ENCODE peak calls at places on chromosome 18, in four cellular contexts. O is mesendoderm, Y is IMR-90, S is H9. D is an unnamed sample. For H3K4me1, the result is how much of the 10 kb centered on the place peaks cover.

GRCh38 chr18:32919799-32920198 is 147.0 kb upstream of the KLHL14 start:
- DNase-seq in O (peak), Y (no peak), S (peak), D (peak)

GRCh38 chr18:58288922-58289797 is 245.1 kb downstream of the NEDD4L start:
- DNase-seq in O (peak), Y (peak), S (no peak), D (no peak)

GRCh38 chr18:7658701-7659100 is 91.6 kb downstream of the PTPRM start:
- DNase-seq in O (peak), Y (peak), S (no peak), D (no peak)

GRCh38 chr18:13878858-13879257 is 36.5 kb downstream of the MC2R start:
- DNase-seq in O (peak), Y (no peak), S (no peak), D (no peak)

GRCh38 chr18:28168725-28169124 is 8.2 kb downstream of the CDH2 start:
- DNase-seq in O (no peak), Y (no peak), S (no peak), D (no peak)

GRCh38 chr18:56489901-56490300 is 148.5 kb downstream of the TXNL1 start:
- DNase-seq in O (no peak), Y (no peak), S (no peak), D (no peak)

GRCh38 chr18:72504866-72505265 is 39.3 kb downstream of the CBLN2 start:
- DNase-seq in O (no peak), Y (no peak), S (no peak), D (no peak)

GRCh38 chr18:5895300-5895885 is at the start of gene TMEM200C:
- DNase-seq in O (peak), Y (peak), S (no peak), D (peak)

GRCh38 chr18:54218299-54218698 is 6.2 kb downstream of the MBD2 start:
- DNase-seq in O (no peak), Y (no peak), S (no peak), D (no peak)

GRCh38 chr18:74796928-74797576 is 199.4 kb downstream of the ZNF407 start:
- DNase-seq in O (peak), Y (peak), S (no peak), D (no peak)

GRCh38 chr18:10460414-10461018 is 6.1 kb downstream of the APCDD1 start:
- DNase-seq in O (no peak), Y (no peak), S (no peak), D (no peak)

GRCh38 chr18:9825571-9826073 is 60.2 kb upstream of the TXNDC2 start:
- DNase-seq in O (no peak), Y (peak), S (no peak), D (no peak)

GRCh38 chr18:12766986-12767433 is 64.2 kb downstream of the PSMG2 start:
- DNase-seq in O (peak), Y (no peak), S (peak), D (peak)

GRCh38 chr18:48514786-48515185 is 24.0 kb upstream of the CTIF start:
- DNase-seq in O (no peak), Y (no peak), S (no peak), D (no peak)

GRCh38 chr18:72833471-72833870 is 34.3 kb downstream of the NETO1 start:
- DNase-seq in O (no peak), Y (no peak), S (no peak), D (no peak)

GRCh38 chr18:57210101-57210661 is 63.3 kb downstream of the BOD1L2 start:
- DNase-seq in O (peak), Y (peak), S (peak), D (peak)

GRCh38 chr18:71809711-71810110 is 734.4 kb downstream of the CBLN2 start:
- DNase-seq in O (no peak), Y (no peak), S (no peak), D (no peak)

GRCh38 chr18:57209697-57210096 is 62.8 kb downstream of the BOD1L2 start:
- DNase-seq in O (peak), Y (no peak), S (no peak), D (no peak)

GRCh38 chr18:35889677-35890076 is 82.8 kb upstream of the RMP24 start:
- DNase-seq in O (no peak), Y (no peak), S (no peak), D (no peak)

GRCh38 chr18:1018211-1018651 is 113.6 kb downstream of the ADCYAP1 start:
- DNase-seq in O (peak), Y (peak), S (no peak), D (no peak)

GRCh38 chr18:1014951-1015627 is 110.4 kb downstream of the ADCYAP1 start:
- DNase-seq in O (peak), Y (no peak), S (peak), D (no peak)

GRCh38 chr18:1015777-1016176 is 111.1 kb downstream of the ADCYAP1 start:
- DNase-seq in O (no peak), Y (no peak), S (no peak), D (no peak)

GRCh38 chr18:1017227-1017626 is 112.6 kb downstream of the ADCYAP1 start:
- DNase-seq in O (peak), Y (no peak), S (no peak), D (no peak)

GRCh38 chr18:1017679-1018078 is 113.0 kb downstream of the ADCYAP1 start:
- DNase-seq in O (peak), Y (no peak), S (no peak), D (no peak)
- H3K4me1 ChIP-seq in O (under half), Y (under half), S (under half), D (under half)

DNA sequence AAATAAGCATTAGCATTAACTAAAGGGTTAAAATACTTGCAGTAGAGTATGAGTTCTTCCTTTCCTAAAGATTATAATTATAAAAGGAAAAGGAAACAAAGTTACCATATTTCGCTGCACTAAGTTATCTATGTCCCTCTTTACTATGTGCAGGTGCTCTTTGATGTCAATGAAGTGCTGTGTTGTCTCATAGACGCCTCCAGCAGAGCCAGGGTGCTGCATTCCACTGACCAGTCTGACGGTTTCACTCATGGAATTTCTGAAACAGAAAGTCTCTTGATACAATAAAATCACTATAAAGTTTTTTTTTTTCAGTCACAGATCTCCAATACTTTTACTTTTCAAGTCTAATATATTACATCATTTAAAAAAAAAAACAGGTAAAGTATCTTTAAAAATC is 14.5 kb upstream of the CPLX4 start:
- DNase-seq in O (no peak), Y (no peak), S (no peak), D (no peak)
- H3K23ac ChIP-seq in O (no peak), Y (no peak), S (no peak), D (no peak)

GRCh38 chr18:61606759-61607158 is 273.5 kb downstream of the CDH20 start:
- DNase-seq in O (peak), Y (peak), S (peak), D (peak)

GRCh38 chr18:61605376-61606067 is 272.3 kb downstream of the CDH20 start:
- DNase-seq in O (no peak), Y (no peak), S (no peak), D (no peak)

GRCh38 chr18:61608306-61608705 is 275.1 kb downstream of the CDH20 start:
- DNase-seq in O (no peak), Y (peak), S (no peak), D (no peak)

GRCh38 chr18:61609131-61609530 is 275.9 kb downstream of the CDH20 start:
- DNase-seq in O (no peak), Y (peak), S (no peak), D (no peak)

DNA sequence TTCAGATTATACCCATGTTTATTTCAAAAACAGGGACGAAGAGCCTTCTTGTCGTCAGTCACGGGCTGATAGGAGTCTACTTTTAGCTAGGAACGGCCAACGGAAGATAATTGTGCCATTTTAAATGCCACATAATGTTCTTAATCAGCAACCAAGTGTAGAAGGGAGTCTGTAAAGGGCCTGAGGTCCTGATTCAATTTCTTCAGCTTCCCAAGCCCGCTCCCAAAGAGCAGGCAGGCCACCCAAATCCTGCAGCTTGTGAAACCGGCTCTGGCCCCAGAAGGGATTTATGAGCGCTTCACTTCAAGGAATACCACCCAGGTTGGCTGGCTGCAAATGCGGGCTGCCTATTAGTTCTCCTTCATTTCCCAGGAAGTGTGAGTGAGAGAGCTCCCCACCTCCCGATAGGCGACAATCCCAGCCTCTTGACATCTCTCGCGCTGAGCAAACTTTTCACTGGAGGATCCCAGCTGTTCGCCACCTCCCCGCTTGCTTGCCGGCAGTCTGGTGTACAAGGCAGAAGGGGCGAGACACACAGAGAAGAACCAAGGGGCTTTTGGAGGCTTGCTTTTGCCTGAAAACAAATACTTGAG is 272.9 kb downstream of the CDH20 start:
- DNase-seq in O (peak), Y (peak), S (peak), D (peak)
- H4K8ac ChIP-seq in O (no peak), Y (peak), S (no peak), D (no peak)

DNA sequence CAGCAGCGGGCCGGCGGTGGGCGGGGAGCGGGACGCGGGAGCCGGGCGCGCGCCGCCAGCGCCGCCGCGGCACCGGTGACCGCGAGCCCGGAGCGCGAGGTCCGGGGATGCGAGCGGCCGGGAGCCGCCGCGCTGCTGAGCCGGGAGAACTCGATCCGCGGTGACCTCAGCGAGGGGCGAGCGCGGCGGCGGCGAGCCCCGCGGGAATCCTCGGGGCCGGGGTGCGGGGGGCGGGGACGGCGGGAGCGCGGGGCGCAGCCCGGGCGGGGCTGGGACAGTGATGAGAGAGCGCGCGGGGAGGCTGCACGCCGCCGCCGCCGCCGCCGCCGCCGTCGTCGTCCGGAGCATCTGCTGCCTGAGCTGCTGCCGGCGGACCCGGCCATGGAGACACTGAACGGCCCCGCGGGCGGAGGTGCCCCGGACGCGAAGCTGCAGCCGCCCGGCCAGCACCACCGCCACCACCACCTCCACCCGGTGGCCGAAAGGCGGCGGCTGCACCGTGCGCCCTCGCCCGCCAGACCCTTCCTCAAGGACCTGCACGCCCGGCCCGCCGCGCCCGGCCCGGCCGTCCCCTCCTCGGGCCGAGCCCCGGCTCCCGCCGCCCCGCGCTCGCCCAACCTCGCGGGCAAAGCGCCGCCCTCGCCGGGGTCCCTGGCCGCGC is at the start of gene MTCL1:
- DNase-seq in O (peak), Y (no peak), S (peak), D (no peak)
- H3K4me1 ChIP-seq in O (under half), Y (under half), S (under half), D (under half)

DNA sequence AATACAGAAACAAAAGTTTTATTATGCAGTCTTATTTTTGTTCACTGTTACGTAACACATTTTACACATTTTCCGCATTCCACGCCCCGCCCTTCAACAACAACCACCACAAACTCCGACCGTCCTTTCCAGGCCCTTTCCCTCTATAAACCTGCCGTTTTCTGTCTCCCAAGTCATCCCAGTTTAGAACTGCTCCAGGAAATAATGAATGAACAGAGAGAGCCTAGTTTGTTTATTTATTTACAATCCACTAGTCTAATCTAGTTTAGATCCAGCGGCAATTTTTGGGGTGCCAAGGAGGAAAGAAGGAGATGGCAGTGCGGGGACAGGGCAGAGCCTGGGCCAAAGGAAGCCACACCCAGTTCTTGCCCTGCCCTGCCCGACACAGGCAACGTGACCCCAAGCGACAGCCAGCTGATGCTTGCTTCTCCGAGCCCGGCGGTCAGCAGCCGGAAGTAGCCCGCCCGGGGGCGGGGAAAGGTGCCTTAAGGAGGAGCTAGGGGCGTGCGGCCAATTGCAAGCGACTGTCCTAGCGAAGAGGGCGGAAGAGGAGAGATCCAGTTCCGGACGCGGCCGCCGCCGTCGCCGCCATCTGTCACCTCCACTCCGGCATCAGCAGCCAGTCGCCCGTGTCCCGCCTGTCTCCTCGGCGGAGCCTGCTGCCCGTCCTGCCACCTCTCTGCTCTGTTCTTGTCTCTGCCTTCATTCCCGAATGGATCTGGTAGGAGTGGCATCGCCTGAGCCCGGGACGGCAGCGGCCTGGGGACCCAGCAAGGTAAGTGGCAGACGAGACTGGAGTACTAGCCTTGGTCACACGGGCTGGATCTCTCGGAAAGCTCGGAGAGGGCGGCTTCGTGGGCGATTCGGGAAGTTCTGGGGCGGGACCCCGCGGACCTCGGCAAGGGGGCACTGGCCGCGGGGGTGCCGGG is at the start of gene RIOK3:
- DNase-seq in O (peak), Y (peak), S (peak), D (peak)
- H3K23ac ChIP-seq in O (peak), Y (peak), S (no peak), D (peak)

DNA sequence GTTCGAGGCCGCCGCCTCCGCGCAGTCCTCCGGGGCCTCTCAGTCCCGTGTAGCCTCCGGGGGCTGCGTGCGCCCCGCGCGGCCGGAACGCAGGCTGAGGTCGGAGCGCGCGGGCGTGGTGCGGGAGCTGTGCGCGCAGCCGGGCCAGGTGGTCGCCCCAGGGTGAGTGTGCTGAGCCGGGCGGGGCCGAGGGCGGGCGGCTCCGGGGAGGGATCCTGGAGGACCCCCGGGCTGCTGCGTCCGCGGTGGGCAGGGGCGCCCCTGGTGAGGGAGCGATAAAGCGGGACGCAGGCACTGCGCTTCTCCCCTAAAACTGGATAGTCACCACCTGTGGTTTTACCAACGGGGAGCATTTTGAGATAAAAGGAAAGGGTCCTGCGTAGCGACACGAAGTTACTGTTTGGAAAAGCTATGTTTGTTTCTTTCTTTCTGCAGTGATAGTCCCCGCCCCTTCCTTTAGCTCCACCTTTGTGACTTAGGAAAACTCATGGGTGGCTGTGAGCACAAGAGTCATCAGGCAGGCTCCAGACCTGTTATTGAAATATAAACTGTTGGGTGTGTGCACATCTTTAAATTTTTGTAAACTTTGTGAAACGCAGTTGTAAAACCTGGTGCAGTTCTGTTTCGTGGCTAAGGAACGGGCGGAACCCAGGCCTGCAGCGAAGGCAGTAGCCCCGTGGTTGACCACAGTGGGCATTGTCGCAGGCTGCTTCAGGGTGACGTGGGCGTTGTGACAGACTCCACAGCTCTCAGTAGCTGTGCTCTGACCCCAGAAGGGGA is 687 bp downstream of the CTDP1 start:
- DNase-seq in O (peak), Y (peak), S (no peak), D (peak)
- H4K8ac ChIP-seq in O (no peak), Y (no peak), S (no peak), D (no peak)

DNA sequence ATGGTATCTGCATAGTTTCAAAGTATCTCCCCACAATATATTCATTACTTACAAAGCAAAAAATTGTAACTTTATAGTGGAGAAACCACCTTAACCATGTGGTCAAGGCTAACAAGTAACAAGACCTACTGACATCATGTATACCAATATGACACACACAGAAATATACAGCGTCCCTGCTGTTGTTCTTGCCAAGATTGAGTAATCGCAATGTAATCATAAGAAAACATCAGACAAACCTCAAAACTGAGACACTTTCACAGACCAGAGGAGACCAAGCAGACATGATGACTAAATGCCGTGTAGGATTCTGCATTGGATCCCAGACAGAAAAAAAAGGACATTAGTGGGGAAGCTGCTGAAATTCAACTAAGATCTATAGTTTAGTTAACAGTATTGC is 123.0 kb downstream of the ACAA2 start:
- DNase-seq in O (no peak), Y (peak), S (no peak), D (no peak)
- H3K4me1 ChIP-seq in O (under half), Y (under half), S (under half), D (under half)

D was measured in neuronal stem cell.